ENCODE peak calls at places on chromosome 20, in six cellular contexts. One of them, this sample, is unnamed.

GRCh38 chr20:15440249-15440820 is 1102.9 kb upstream of the FLRT3 start:
- DNase-seq in SK-N-SH: no peak
- DNase-seq in K562: no peak
- DNase-seq in HCT116: no peak
- DNase-seq in H1: no peak
- DNase-seq in HepG2: no peak
- DNase-seq in this sample: no peak

GRCh38 chr20:48523191-48523757 is 304.5 kb downstream of the PREX1 start:
- DNase-seq in K562: no peak
- DNase-seq in HCT116: peak
- DNase-seq in H1: no peak
- DNase-seq in SK-N-SH: peak
- DNase-seq in HepG2: peak
- DNase-seq in this sample: peak

GRCh38 chr20:59141818-59142581 is 21.6 kb upstream of the ZNF831 start:
- DNase-seq in H1: no peak
- DNase-seq in HCT116: no peak
- DNase-seq in HepG2: no peak
- DNase-seq in SK-N-SH: no peak
- DNase-seq in K562: peak
- DNase-seq in this sample: peak

GRCh38 chr20:63519765-63520593 is 586 bp upstream of the PPDPF start:
- DNase-seq in H1: no peak
- DNase-seq in SK-N-SH: peak
- DNase-seq in HCT116: no peak
- DNase-seq in K562: peak
- DNase-seq in HepG2: no peak
- DNase-seq in this sample: peak

GRCh38 chr20:675453-676314 is at the start of gene SCRT2:
- DNase-seq in H1: no peak
- DNase-seq in K562: peak
- DNase-seq in HepG2: peak
- DNase-seq in SK-N-SH: peak
- DNase-seq in HCT116: no peak
- DNase-seq in this sample: peak

GRCh38 chr20:18252597-18253451 is 35.5 kb upstream of the ZNF133 start:
- DNase-seq in HCT116: peak
- DNase-seq in HepG2: no peak
- DNase-seq in K562: no peak
- DNase-seq in H1: no peak
- DNase-seq in SK-N-SH: no peak
- DNase-seq in this sample: no peak

GRCh38 chr20:14955396-14955795 is 618.0 kb upstream of the FLRT3 start:
- DNase-seq in HepG2: no peak
- DNase-seq in SK-N-SH: no peak
- DNase-seq in K562: peak
- DNase-seq in H1: no peak
- DNase-seq in HCT116: no peak
- DNase-seq in this sample: no peak

GRCh38 chr20:57007171-57007540 is 259.3 kb downstream of the BMP7 start:
- DNase-seq in K562: no peak
- DNase-seq in SK-N-SH: no peak
- DNase-seq in HepG2: no peak
- DNase-seq in H1: no peak
- DNase-seq in HCT116: no peak
- DNase-seq in this sample: no peak

GRCh38 chr20:37505263-37506165 is 15.5 kb upstream of the NNAT start:
- DNase-seq in H1: no peak
- DNase-seq in SK-N-SH: no peak
- DNase-seq in HepG2: peak
- DNase-seq in HCT116: no peak
- DNase-seq in K562: no peak
- DNase-seq in this sample: no peak

GRCh38 chr20:16011061-16011460 is 562.2 kb downstream of the KIF16B start:
- DNase-seq in SK-N-SH: no peak
- DNase-seq in HCT116: no peak
- DNase-seq in K562: no peak
- DNase-seq in HepG2: no peak
- DNase-seq in H1: no peak
- DNase-seq in this sample: no peak

GRCh38 chr20:48841861-48842529 is 14.2 kb upstream of the PREX1 start:
- DNase-seq in H1: no peak
- DNase-seq in K562: peak
- DNase-seq in SK-N-SH: no peak
- DNase-seq in HepG2: no peak
- DNase-seq in HCT116: no peak
- DNase-seq in this sample: no peak

GRCh38 chr20:1624811-1625690 is 5.2 kb upstream of the SIRPB1 start:
- DNase-seq in K562: no peak
- DNase-seq in H1: no peak
- DNase-seq in HepG2: no peak
- DNase-seq in SK-N-SH: no peak
- DNase-seq in HCT116: no peak
- DNase-seq in this sample: no peak

GRCh38 chr20:57653546-57653900 is 33.3 kb upstream of the ZBP1 start:
- DNase-seq in HepG2: no peak
- DNase-seq in HCT116: no peak
- DNase-seq in H1: no peak
- DNase-seq in SK-N-SH: peak
- DNase-seq in K562: no peak
- DNase-seq in this sample: no peak

GRCh38 chr20:10060223-10060622 is 25.4 kb downstream of the ANKEF1 start:
- DNase-seq in SK-N-SH: peak
- DNase-seq in K562: no peak
- DNase-seq in HepG2: no peak
- DNase-seq in H1: no peak
- DNase-seq in HCT116: no peak
- DNase-seq in this sample: no peak

GRCh38 chr20:47315339-47315662 is 41.2 kb downstream of the ZMYND8 start:
- DNase-seq in HepG2: no peak
- DNase-seq in K562: no peak
- DNase-seq in H1: no peak
- DNase-seq in SK-N-SH: no peak
- DNase-seq in HCT116: no peak
- DNase-seq in this sample: no peak

GRCh38 chr20:33866398-33867079 is 55.4 kb downstream of the CHMP4B start:
- DNase-seq in HCT116: no peak
- DNase-seq in K562: no peak
- DNase-seq in HepG2: no peak
- DNase-seq in SK-N-SH: peak
- DNase-seq in H1: no peak
- DNase-seq in this sample: no peak

GRCh38 chr20:58111340-58112016 is 117.0 kb downstream of the ANKRD60 start:
- DNase-seq in SK-N-SH: no peak
- DNase-seq in HepG2: no peak
- DNase-seq in HCT116: no peak
- DNase-seq in K562: no peak
- DNase-seq in H1: no peak
- DNase-seq in this sample: no peak

GRCh38 chr20:17680128-17680835 is 1.8 kb downstream of the RRBP1 start:
- DNase-seq in K562: peak
- DNase-seq in HCT116: no peak
- DNase-seq in H1: no peak
- DNase-seq in SK-N-SH: no peak
- DNase-seq in HepG2: peak
- DNase-seq in this sample: peak

GRCh38 chr20:1368448-1369199 is 24.2 kb downstream of the FKBP1A start:
- DNase-seq in H1: no peak
- DNase-seq in SK-N-SH: no peak
- DNase-seq in HepG2: no peak
- DNase-seq in K562: no peak
- DNase-seq in HCT116: no peak
- DNase-seq in this sample: no peak

GRCh38 chr20:1187605-1188171 is 2.9 kb upstream of the TMEM74B start:
- DNase-seq in K562: peak
- DNase-seq in H1: no peak
- DNase-seq in SK-N-SH: no peak
- DNase-seq in HCT116: no peak
- DNase-seq in HepG2: peak
- DNase-seq in this sample: no peak

GRCh38 chr20:39310363-39311037 is 348.4 kb downstream of the DHX35 start:
- DNase-seq in HCT116: no peak
- DNase-seq in K562: no peak
- DNase-seq in H1: no peak
- DNase-seq in SK-N-SH: no peak
- DNase-seq in HepG2: no peak
- DNase-seq in this sample: no peak

GRCh38 chr20:58716476-58717277 is 24.1 kb downstream of the NPEPL1 start:
- DNase-seq in HCT116: no peak
- DNase-seq in K562: no peak
- DNase-seq in SK-N-SH: peak
- DNase-seq in HepG2: peak
- DNase-seq in H1: no peak
- DNase-seq in this sample: no peak

GRCh38 chr20:41139227-41140093 is 2.1 kb downstream of the PLCG1 start:
- DNase-seq in K562: no peak
- DNase-seq in HepG2: no peak
- DNase-seq in SK-N-SH: no peak
- DNase-seq in HCT116: no peak
- DNase-seq in H1: no peak
- DNase-seq in this sample: no peak

GRCh38 chr20:48722737-48723191 is 105.0 kb downstream of the PREX1 start:
- DNase-seq in H1: no peak
- DNase-seq in HepG2: peak
- DNase-seq in SK-N-SH: no peak
- DNase-seq in K562: no peak
- DNase-seq in HCT116: no peak
- DNase-seq in this sample: no peak

GRCh38 chr20:56181593-56181992 is 66.9 kb upstream of the MC3R start:
- DNase-seq in HepG2: no peak
- DNase-seq in H1: no peak
- DNase-seq in SK-N-SH: peak
- DNase-seq in K562: no peak
- DNase-seq in HCT116: no peak
- DNase-seq in this sample: peak

GRCh38 chr20:59010321-59010994 is 3.4 kb upstream of the CTSZ start:
- DNase-seq in SK-N-SH: no peak
- DNase-seq in HepG2: no peak
- DNase-seq in K562: no peak
- DNase-seq in HCT116: no peak
- DNase-seq in H1: no peak
- DNase-seq in this sample: no peak

GRCh38 chr20:44454301-44454963 is 21.2 kb upstream of the TTPAL start:
- DNase-seq in HCT116: no peak
- DNase-seq in SK-N-SH: no peak
- DNase-seq in K562: no peak
- DNase-seq in H1: no peak
- DNase-seq in HepG2: no peak
- DNase-seq in this sample: no peak
- TF ChIP-seq JUND in HCT116: no peak
- TF ChIP-seq JUND in SK-N-SH: no peak
- TF ChIP-seq JUND in K562: no peak
- TF ChIP-seq JUND in H1: no peak
- TF ChIP-seq JUND in HepG2: no peak
- TF ChIP-seq JUND in this sample: no peak

GRCh38 chr20:35049776-35050352 is 42.7 kb downstream of the TRPC4AP start:
- DNase-seq in HCT116: no peak
- DNase-seq in SK-N-SH: no peak
- DNase-seq in HepG2: no peak
- DNase-seq in K562: no peak
- DNase-seq in H1: no peak
- DNase-seq in this sample: no peak
- TF ChIP-seq JUND in HCT116: no peak
- TF ChIP-seq JUND in SK-N-SH: no peak
- TF ChIP-seq JUND in HepG2: no peak
- TF ChIP-seq JUND in K562: no peak
- TF ChIP-seq JUND in H1: no peak
- TF ChIP-seq JUND in this sample: no peak

GRCh38 chr20:45892049-45892816 is 1.1 kb downstream of the CTSA start:
- DNase-seq in HepG2: peak
- DNase-seq in HCT116: no peak
- DNase-seq in H1: no peak
- DNase-seq in K562: peak
- DNase-seq in SK-N-SH: peak
- DNase-seq in this sample: peak
- TF ChIP-seq JUND in HepG2: no peak
- TF ChIP-seq JUND in HCT116: no peak
- TF ChIP-seq JUND in H1: no peak
- TF ChIP-seq JUND in K562: no peak
- TF ChIP-seq JUND in SK-N-SH: no peak
- TF ChIP-seq JUND in this sample: no peak

GRCh38 chr20:20699144-20699543 is 13.3 kb downstream of the RALGAPA2 start:
- DNase-seq in H1: no peak
- DNase-seq in HepG2: peak
- DNase-seq in HCT116: no peak
- DNase-seq in SK-N-SH: no peak
- DNase-seq in K562: no peak
- DNase-seq in this sample: no peak
- TF ChIP-seq JUND in H1: no peak
- TF ChIP-seq JUND in HepG2: no peak
- TF ChIP-seq JUND in HCT116: no peak
- TF ChIP-seq JUND in SK-N-SH: no peak
- TF ChIP-seq JUND in K562: no peak
- TF ChIP-seq JUND in this sample: no peak

GRCh38 chr20:51581571-51581970 is 39.1 kb upstream of the NFATC2 start:
- DNase-seq in HepG2: no peak
- DNase-seq in K562: no peak
- DNase-seq in H1: no peak
- DNase-seq in SK-N-SH: no peak
- DNase-seq in HCT116: no peak
- DNase-seq in this sample: no peak
- TF ChIP-seq JUND in HepG2: no peak
- TF ChIP-seq JUND in K562: no peak
- TF ChIP-seq JUND in H1: no peak
- TF ChIP-seq JUND in SK-N-SH: no peak
- TF ChIP-seq JUND in HCT116: no peak
- TF ChIP-seq JUND in this sample: no peak

DNA sequence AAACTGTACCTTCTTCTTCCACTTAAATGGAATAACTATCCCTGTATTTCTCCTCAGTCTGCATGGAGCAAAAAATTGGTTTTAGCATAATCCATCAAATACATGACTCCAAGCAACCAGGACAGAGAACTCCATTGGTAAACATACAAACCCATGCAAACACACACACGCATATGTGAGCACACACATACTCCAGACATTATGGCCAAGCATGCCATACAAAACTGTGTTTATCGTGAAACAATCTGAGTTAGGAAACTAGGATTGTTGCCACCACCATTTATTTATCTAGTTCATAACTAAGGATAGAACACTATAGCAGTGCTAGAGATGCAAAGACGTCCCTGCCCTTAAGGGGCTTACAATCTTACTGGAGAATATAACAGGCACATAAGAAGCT is 206.0 kb upstream of the SHLD1 start:
- DNase-seq in HepG2: no peak
- DNase-seq in K562: no peak
- DNase-seq in H1: no peak
- DNase-seq in SK-N-SH: no peak
- DNase-seq in HCT116: no peak
- DNase-seq in this sample: no peak
- TF ChIP-seq JUND in HepG2: no peak
- TF ChIP-seq JUND in K562: no peak
- TF ChIP-seq JUND in H1: no peak
- TF ChIP-seq JUND in SK-N-SH: no peak
- TF ChIP-seq JUND in HCT116: no peak
- TF ChIP-seq JUND in this sample: no peak

DNA sequence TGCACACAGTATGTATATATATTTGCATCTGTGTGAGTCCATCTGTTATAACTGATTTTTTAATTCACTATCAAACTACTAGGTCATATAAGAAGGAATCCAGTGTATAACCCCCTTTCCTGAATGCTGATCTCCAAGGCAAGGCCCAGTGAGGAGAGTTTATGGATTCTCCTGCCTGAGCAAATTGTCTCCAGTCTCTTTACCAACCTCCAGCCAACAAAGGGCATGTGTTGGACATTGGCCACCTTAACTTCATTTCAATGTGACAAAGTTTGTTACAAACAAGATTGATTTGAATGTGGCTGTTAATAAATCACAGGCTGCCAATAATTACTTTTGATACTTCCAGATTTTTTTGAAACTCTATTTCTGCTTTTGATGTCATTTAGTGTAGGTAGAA is 191.6 kb downstream of the HAO1 start:
- DNase-seq in HepG2: no peak
- DNase-seq in SK-N-SH: no peak
- DNase-seq in K562: no peak
- DNase-seq in H1: no peak
- DNase-seq in HCT116: no peak
- DNase-seq in this sample: no peak
- TF ChIP-seq JUND in HepG2: no peak
- TF ChIP-seq JUND in SK-N-SH: no peak
- TF ChIP-seq JUND in K562: no peak
- TF ChIP-seq JUND in H1: no peak
- TF ChIP-seq JUND in HCT116: no peak
- TF ChIP-seq JUND in this sample: no peak